ENCODE peak calls at places on chromosomes 5 and 9, in eight cellular contexts. C is SK-N-SH; F is esophagus squamous epithelium; N is right lobe of liver; B is mammary epithelial cell; S is naive thymus-derived CD4-positive, alpha-beta T cell; A is IMR-90; O is HAP-1. L is an unnamed sample.

GRCh38 chr9:131179561-131180219 is 54.3 kb downstream of the NUP214 start:
- DNase-seq in A (peak; percentile 95), B (no peak), F (no peak), O (no peak), N (no peak), S (no peak), C (no peak), L (no peak)

GRCh38 chr5:123496892-123497291 is 15.1 kb upstream of the CSNK1G3 start:
- DNase-seq in N (peak; percentile 49), B (peak; percentile 32), O (no peak), S (no peak), A (peak; percentile 46), C (no peak), F (no peak), L (no peak)

GRCh38 chr5:135033866-135034185 is 202 bp downstream of the PITX1 start:
- DNase-seq in O (no peak), F (no peak), C (no peak), B (no peak), A (no peak), S (no peak), N (no peak), L (no peak)

GRCh38 chr5:10885026-10885425 is 124.0 kb upstream of the DAP start:
- DNase-seq in O (no peak), F (no peak), S (no peak), B (peak; percentile 51), N (no peak), C (no peak), A (peak; percentile 78), L (no peak)

GRCh38 chr5:112552791-112553190 is 133.7 kb upstream of the EPB41L4A start:
- DNase-seq in F (no peak), N (no peak), B (no peak), C (no peak), S (no peak), O (no peak), A (no peak), L (no peak)

GRCh38 chr5:158175664-158176507 is 316.9 kb upstream of the CLINT1 start:
- DNase-seq in C (peak; percentile 49), N (no peak), A (no peak), F (no peak), O (no peak), S (no peak), B (no peak), L (no peak)

GRCh38 chr9:132372177-132373095 is 17.6 kb upstream of the SETX start:
- DNase-seq in B (peak; percentile 6), C (peak; percentile 58), A (peak; percentile 36), S (no peak), O (no peak), N (peak; percentile 60), F (no peak), L (no peak)

GRCh38 chr9:128420060-128420650 is 502 bp upstream of the CERCAM start:
- DNase-seq in F (no peak), N (peak; percentile 67), B (peak; percentile 64), C (peak; percentile 96), A (peak; percentile 45), S (peak; percentile 85), O (peak; percentile 56), L (peak; percentile 74)

GRCh38 chr9:37156781-37157356 is 36.5 kb downstream of the ZCCHC7 start:
- DNase-seq in B (peak; percentile 71), O (no peak), N (no peak), A (peak; percentile 38), S (no peak), F (no peak), C (no peak), L (no peak)

GRCh38 chr9:84819446-84819845 is 149.9 kb downstream of the NTRK2 start:
- DNase-seq in B (no peak), F (no peak), N (no peak), C (no peak), A (no peak), S (no peak), O (no peak), L (no peak)

GRCh38 chr5:132204330-132204729 is 23.3 kb downstream of the P4HA2 start:
- DNase-seq in F (no peak), O (no peak), C (no peak), B (no peak), A (no peak), N (peak; percentile 26), S (peak; percentile 16), L (no peak)

GRCh38 chr9:128121924-128122808 is 5.4 kb downstream of the PTGES2 start:
- DNase-seq in S (no peak), B (no peak), C (no peak), N (peak; percentile 45), O (no peak), F (no peak), A (no peak), L (no peak)

GRCh38 chr9:123419091-123419490 is 63.1 kb downstream of the CRB2 start:
- DNase-seq in S (no peak), F (no peak), B (no peak), O (no peak), C (no peak), N (no peak), A (no peak), L (no peak)

GRCh38 chr9:137724114-137724445 is 105.3 kb downstream of the EHMT1 start:
- DNase-seq in B (no peak), A (peak; percentile 18), F (no peak), N (no peak), O (no peak), S (no peak), C (no peak), L (no peak)

GRCh38 chr5:137036630-137037029 is 462.5 kb downstream of the SPOCK1 start:
- DNase-seq in A (no peak), B (no peak), F (no peak), O (no peak), S (no peak), N (no peak), C (no peak), L (no peak)

GRCh38 chr9:88544245-88544644 is 9.3 kb downstream of the NXNL2 start:
- DNase-seq in C (no peak), B (no peak), N (peak; percentile 48), O (no peak), S (no peak), F (no peak), A (no peak), L (no peak)

GRCh38 chr5:37837101-37838032 is 2.5 kb downstream of the GDNF start:
- DNase-seq in O (peak; percentile 26), S (peak; percentile 74), C (peak; percentile 76), B (peak; percentile 79), F (no peak), A (peak; percentile 77), N (peak; percentile 80), L (no peak)
- H3K4me3 ChIP-seq in O (peak overlapping the region; percentile 11), S (no peak overlapping the region), C (peak overlapping the region; percentile 54), B (peak overlapping the region; percentile 37), F (peak overlapping the region; percentile 73), A (peak overlapping the region; percentile 40), N (peak overlapping the region; percentile 31), L (no peak overlapping the region)

DNA sequence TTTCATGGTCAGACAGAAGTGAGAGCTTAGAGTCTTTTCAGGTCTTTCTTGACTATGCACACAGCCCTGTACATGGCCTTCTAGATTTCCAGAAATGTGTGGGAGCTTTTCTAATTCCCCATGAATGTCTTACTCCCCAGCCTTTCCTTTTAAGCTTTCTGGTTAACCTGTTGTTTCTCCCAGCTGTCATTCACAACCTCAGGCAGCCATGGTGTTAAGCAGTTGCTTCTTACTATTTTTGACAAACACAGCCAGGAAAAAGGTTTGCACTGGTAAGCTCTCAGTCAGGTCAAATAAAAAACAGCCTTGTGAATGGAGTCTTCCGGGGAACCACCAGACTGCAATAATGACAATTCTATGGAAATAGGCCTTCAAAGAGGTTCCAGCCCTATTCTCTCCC is 84.9 kb downstream of the MTREX start:
- DNase-seq in F (no peak), A (no peak), C (no peak), N (no peak), B (no peak), S (no peak), O (no peak), L (no peak)
- H3K36me3 ChIP-seq in F (no peaks in the 10 kb centered on the region), A (peaks cover 25% of the 10 kb centered on the region), C (peaks cover 53% of the 10 kb centered on the region), N (no peaks in the 10 kb centered on the region), B (peaks cover 22% of the 10 kb centered on the region), S (peaks cover 40% of the 10 kb centered on the region), O (peaks cover 41% of the 10 kb centered on the region), L (peaks cover 9% of the 10 kb centered on the region)

GRCh38 chr5:119339965-119340364 is 15.9 kb upstream of the TNFAIP8 start:
- DNase-seq in C (no peak), O (no peak), F (no peak), N (no peak), B (no peak), A (no peak), S (no peak), L (no peak)
- H3K4me3 ChIP-seq in C (no peak overlapping the region), O (no peak overlapping the region), F (no peak overlapping the region), N (no peak overlapping the region), B (no peak overlapping the region), A (no peak overlapping the region), S (peak overlapping the region; percentile 33), L (peak overlapping the region; percentile 54)

DNA sequence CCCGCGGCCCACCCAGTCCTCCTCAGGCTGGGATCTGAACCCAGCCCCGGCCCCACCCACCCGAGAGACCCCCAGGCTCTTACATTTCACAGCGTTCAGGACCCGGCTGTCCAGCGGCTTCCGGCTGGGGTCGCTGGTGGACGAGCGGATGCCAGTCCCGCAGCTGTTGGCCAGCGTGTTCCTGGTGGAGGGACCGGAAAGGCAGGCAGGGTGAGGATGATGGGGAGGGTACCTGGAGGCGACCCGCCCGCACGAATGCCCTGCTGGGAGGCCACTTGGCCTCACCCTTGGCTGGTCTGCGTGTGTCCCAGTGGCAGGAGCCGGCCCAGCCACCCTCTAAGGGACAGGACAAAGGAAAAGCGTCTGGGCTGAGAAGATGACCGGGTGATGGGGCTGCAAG is 51.9 kb upstream of the UBAC1 start:
- DNase-seq in A (no peak), O (no peak), B (no peak), F (no peak), S (no peak), N (peak; percentile 45), C (no peak), L (no peak)
- H3K36me3 ChIP-seq in A (peaks cover 21% of the 10 kb centered on the region), O (peaks cover 3% of the 10 kb centered on the region), B (no peaks in the 10 kb centered on the region), F (no peaks in the 10 kb centered on the region), S (peaks cover 9% of the 10 kb centered on the region), N (no peaks in the 10 kb centered on the region), C (peaks cover 9% of the 10 kb centered on the region), L (no peaks in the 10 kb centered on the region)

DNA sequence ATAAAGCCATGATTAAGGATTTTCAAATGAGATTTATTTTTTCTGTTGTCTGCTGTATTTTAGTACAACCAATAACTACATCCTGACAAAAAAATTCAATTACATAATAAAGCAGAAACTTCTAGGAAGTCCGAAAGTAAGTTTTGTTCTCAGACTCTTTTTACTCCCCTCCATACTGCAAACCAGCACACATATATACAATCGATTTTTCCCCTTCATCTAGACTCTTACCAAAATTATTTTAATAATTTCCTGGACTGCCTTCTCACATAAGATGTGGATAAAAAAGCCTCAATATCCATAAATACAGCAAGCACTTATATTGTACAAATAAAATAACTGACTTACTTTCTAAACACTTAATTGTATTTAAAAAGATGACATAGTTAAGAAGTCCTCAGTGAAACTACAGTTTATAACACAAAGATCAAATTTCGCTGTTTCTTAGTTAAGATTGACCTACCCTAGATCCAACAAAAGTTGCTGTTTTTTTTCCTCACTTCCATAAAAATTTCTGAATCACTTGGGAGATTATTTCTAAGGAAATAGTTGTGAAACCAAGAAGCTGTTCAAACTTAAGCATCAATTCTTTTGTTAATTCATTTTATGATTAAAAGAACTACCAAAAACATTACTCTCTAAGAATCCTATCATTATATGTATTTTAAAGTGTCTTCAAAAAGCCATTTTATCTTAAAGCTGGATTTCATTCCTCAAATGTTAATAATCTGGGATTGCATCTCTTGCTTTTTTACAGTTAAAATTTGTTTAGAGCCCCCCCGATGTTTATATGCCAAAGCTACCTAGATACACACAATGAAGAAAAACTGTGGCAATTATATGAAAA is 74.7 kb upstream of the IFNE start:
- DNase-seq in F (no peak), A (peak; percentile 42), S (no peak), C (no peak), N (no peak), O (no peak), B (no peak), L (no peak)
- H3K4me3 ChIP-seq in F (peak overlapping the region; percentile 79), A (peak overlapping the region; percentile 26), S (no peak overlapping the region), C (no peak overlapping the region), N (no peak overlapping the region), O (no peak overlapping the region), B (peak overlapping the region; percentile 90), L (no peak overlapping the region)

L was measured in CD8-positive, alpha-beta memory T cell.